ENCODE peak calls at places on chromosomes 3 and 15, in seven cellular contexts. G, J, Q, S, B, X and U are unnamed samples.

GRCh38 chr3:45596290-45596791 is 1.8 kb downstream of the LIMD1 start:
- DNase-seq in G (no peak), J (no peak), Q (no peak), S (no peak), B (no peak), X (peak), U (peak)

GRCh38 chr3:187913617-187914033 is 168.4 kb upstream of the BCL6 start:
- DNase-seq in G (no peak), J (peak), Q (no peak), S (no peak), B (peak), X (no peak), U (no peak)

GRCh38 chr3:43879166-43879565 is 188.4 kb downstream of the ABHD5 start:
- DNase-seq in G (no peak), J (no peak), Q (no peak), S (no peak), B (peak), X (peak), U (no peak)

GRCh38 chr3:143135150-143135549 is 15.6 kb downstream of the CHST2 start:
- DNase-seq in G (no peak), J (peak), Q (no peak), S (peak), B (peak), X (no peak), U (peak)

GRCh38 chr3:48400824-48401433 is 28.9 kb downstream of the FBXW12 start:
- DNase-seq in G (peak), J (peak), Q (no peak), S (peak), B (peak), X (peak), U (no peak)

GRCh38 chr15:52255008-52255407 is 40.6 kb downstream of the MYO5C start:
- DNase-seq in G (no peak), J (peak), Q (no peak), S (no peak), B (no peak), X (no peak), U (no peak)

GRCh38 chr3:126517291-126517951 is at the start of gene UROC1:
- DNase-seq in G (no peak), J (no peak), Q (no peak), S (no peak), B (no peak), X (no peak), U (peak)

GRCh38 chr3:7960601-7961000 is 541.0 kb upstream of the LMCD1 start:
- DNase-seq in G (no peak), J (no peak), Q (no peak), S (no peak), B (no peak), X (no peak), U (no peak)

GRCh38 chr3:74347563-74348268 is 266.7 kb downstream of the CNTN3 start:
- DNase-seq in G (no peak), J (no peak), Q (no peak), S (no peak), B (no peak), X (no peak), U (no peak)

GRCh38 chr15:90451215-90451850 is 63.3 kb downstream of the IQGAP1 start:
- DNase-seq in G (no peak), J (peak), Q (no peak), S (peak), B (peak), X (no peak), U (no peak)

GRCh38 chr3:142148871-142149860 is at the start of gene TFDP2:
- DNase-seq in G (peak), J (peak), Q (peak), S (peak), B (peak), X (peak), U (peak)

GRCh38 chr3:89628856-89629255 is 521.4 kb downstream of the EPHA3 start:
- DNase-seq in G (no peak), J (no peak), Q (no peak), S (no peak), B (no peak), X (no peak), U (no peak)

GRCh38 chr3:4835616-4836043 is 143.6 kb upstream of the BHLHE40 start:
- DNase-seq in G (no peak), J (no peak), Q (no peak), S (no peak), B (no peak), X (no peak), U (no peak)

GRCh38 chr15:79978694-79979519 is 7.9 kb upstream of the BCL2A1 start:
- DNase-seq in G (no peak), J (peak), Q (no peak), S (peak), B (no peak), X (peak), U (peak)

GRCh38 chr3:130748981-130749380 is 2.4 kb upstream of the PIK3R4 start:
- DNase-seq in G (no peak), J (no peak), Q (no peak), S (no peak), B (no peak), X (no peak), U (no peak)

GRCh38 chr3:16841354-16841753 is 43.4 kb upstream of the PLCL2 start:
- DNase-seq in G (no peak), J (no peak), Q (no peak), S (no peak), B (no peak), X (peak), U (no peak)

GRCh38 chr15:92839696-92840095 is 60.4 kb upstream of the CHD2 start:
- DNase-seq in G (no peak), J (no peak), Q (no peak), S (no peak), B (no peak), X (peak), U (no peak)

GRCh38 chr15:47717036-47717611 is at the start of gene SEMA6D:
- DNase-seq in G (no peak), J (peak), Q (peak), S (peak), B (no peak), X (no peak), U (no peak)

GRCh38 chr15:39466428-39466827 is 114.5 kb upstream of the THBS1 start:
- DNase-seq in G (no peak), J (no peak), Q (peak), S (no peak), B (no peak), X (no peak), U (no peak)

GRCh38 chr3:59128685-59129084 is 78.9 kb upstream of the CFAP20DC start:
- DNase-seq in G (no peak), J (no peak), Q (no peak), S (no peak), B (no peak), X (no peak), U (no peak)

GRCh38 chr15:65935391-65935790 is 66.1 kb downstream of the RAB11A start:
- DNase-seq in G (no peak), J (no peak), Q (no peak), S (no peak), B (no peak), X (no peak), U (no peak)

GRCh38 chr3:149772861-149773260 is 19.5 kb downstream of the ANKUB1 start:
- DNase-seq in G (no peak), J (no peak), Q (no peak), S (no peak), B (no peak), X (no peak), U (no peak)

GRCh38 chr3:149767720-149768119 is 15.4 kb upstream of the COMMD2 start:
- DNase-seq in G (no peak), J (no peak), Q (no peak), S (no peak), B (no peak), X (no peak), U (no peak)

GRCh38 chr3:149771652-149772271 is 19.5 kb upstream of the COMMD2 start:
- DNase-seq in G (peak), J (peak), Q (peak), S (no peak), B (peak), X (peak), U (no peak)

GRCh38 chr3:149768704-149769103 is 16.4 kb upstream of the COMMD2 start:
- DNase-seq in G (no peak), J (no peak), Q (no peak), S (no peak), B (no peak), X (no peak), U (no peak)

GRCh38 chr3:149770246-149770645 is 18.0 kb upstream of the COMMD2 start:
- DNase-seq in G (no peak), J (no peak), Q (no peak), S (no peak), B (no peak), X (no peak), U (no peak)
- TF ChIP-seq CTCF in G (no peak), J (peak), Q (no peak), S (peak), B (no peak), X (no peak), U (peak)

GRCh38 chr3:184562875-184563568 is 1.4 kb downstream of the EPHB3 start:
- DNase-seq in G (no peak), J (no peak), Q (no peak), S (no peak), B (no peak), X (no peak), U (no peak)

GRCh38 chr3:184563569-184563925 is 2.0 kb downstream of the EPHB3 start:
- DNase-seq in G (no peak), J (no peak), Q (no peak), S (no peak), B (no peak), X (no peak), U (no peak)

GRCh38 chr3:184560992-184561328 is 625 bp upstream of the EPHB3 start:
- DNase-seq in G (no peak), J (no peak), Q (no peak), S (no peak), B (no peak), X (no peak), U (no peak)

GRCh38 chr3:184561329-184562145 is at the start of gene EPHB3:
- DNase-seq in G (peak), J (peak), Q (peak), S (peak), B (peak), X (peak), U (peak)

DNA sequence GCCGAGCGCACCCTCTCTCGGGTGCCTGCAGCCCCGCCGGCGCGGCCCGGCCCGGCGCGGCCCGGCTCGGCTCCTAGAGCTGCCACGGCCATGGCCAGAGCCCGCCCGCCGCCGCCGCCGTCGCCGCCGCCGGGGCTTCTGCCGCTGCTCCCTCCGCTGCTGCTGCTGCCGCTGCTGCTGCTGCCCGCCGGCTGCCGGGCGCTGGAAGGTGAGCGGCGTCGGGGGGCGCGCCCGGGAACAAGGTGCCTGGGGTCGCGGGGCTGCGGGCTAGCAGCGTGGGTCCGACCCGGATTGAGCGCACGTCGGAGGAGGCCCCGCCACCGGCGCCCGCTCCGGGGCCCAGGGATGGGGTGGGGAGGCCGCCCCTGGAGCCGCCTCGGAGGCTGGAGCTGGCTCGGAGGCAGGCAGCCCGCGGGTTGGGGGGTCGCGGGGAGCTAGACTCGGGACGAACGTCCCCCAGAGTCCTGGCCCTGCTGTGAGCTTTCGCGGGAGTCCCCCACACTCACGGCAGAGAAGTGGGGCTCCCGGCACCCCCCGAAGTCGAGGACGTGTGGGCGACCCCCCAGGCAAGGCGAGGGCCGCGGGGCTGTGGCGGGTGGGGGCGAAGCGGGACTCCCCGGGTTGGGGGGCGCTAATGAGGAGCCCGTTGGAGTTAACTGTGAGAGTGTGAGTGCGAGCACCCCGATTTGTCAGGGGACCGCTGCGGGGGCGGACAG is 719 bp downstream of the EPHB3 start:
- DNase-seq in G (no peak), J (no peak), Q (no peak), S (no peak), B (no peak), X (peak), U (no peak)
- TF ChIP-seq CTCF in G (no peak), J (no peak), Q (no peak), S (no peak), B (no peak), X (no peak), U (no peak)

DNA sequence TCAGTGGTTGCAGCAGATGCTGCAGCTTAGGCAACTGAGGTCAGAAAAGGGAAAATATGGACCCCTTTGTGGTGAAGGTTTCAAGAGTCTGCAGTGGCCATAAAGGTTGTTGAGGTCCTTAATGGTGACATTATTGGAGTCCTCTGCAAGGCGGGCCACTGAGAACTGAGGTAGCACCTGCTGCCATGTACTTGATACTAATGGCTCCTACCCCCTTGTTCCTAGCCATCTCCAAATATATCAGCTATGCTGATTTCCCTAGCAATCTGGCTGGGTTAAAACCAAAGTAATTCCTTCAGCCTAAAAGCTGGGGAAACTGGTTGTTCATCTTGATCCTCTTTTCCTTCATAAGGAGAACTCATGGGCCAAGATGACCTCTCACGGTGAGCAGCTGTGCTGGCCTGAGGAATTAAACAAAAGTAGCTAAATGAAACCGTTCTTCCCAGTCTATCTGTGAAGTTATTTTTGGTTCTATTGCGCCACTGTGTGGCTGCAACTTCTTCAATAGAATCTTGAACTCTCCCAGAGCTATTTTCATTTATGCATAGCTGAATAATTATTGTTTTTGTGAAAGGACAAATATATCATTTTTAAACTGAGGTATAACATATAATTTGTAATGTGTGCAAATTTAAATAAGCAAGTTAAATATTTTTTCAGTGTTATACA is 76.1 kb upstream of the PLSCR4 start:
- DNase-seq in G (no peak), J (peak), Q (no peak), S (peak), B (no peak), X (no peak), U (no peak)
- TF ChIP-seq CTCF in G (no peak), J (peak), Q (peak), S (peak), B (peak), X (no peak), U (peak)

GRCh38 chr3:156865732-156866131 is 39.6 kb downstream of the LEKR1 start:
- DNase-seq in G (no peak), J (no peak), Q (no peak), S (peak), B (no peak), X (no peak), U (no peak)
- TF ChIP-seq CTCF in G (no peak), J (peak), Q (no peak), S (peak), B (no peak), X (no peak), U (no peak)

GRCh38 chr15:55588070-55588817 is at the start of gene PYGO1:
- DNase-seq in G (peak), J (peak), Q (peak), S (no peak), B (peak), X (peak), U (no peak)
- TF ChIP-seq CTCF in G (no peak), J (no peak), Q (no peak), S (no peak), B (no peak), X (no peak), U (no peak)